ENCODE peak calls at places on chromosomes 12 and 14, in six cellular contexts. E is neural progenitor cell, S is tibial artery, P is H9, O is OCI-LY7, Q is breast epithelium. I is an unnamed sample. For H3K9me3, the result is how much of the 10 kb centered on the place peaks cover.

GRCh38 chr12:124551268-124552144 is 15.9 kb downstream of the NCOR2 start:
- DNase-seq in E (peak), S (peak), P (peak), O (no peak), Q (peak), I (no peak)

GRCh38 chr12:39931231-39931630 is 174.7 kb downstream of the SLC2A13 start:
- DNase-seq in E (no peak), S (no peak), P (no peak), O (no peak), Q (no peak), I (no peak)

GRCh38 chr14:69501362-69501964 is 16.9 kb downstream of the PLEKHD1 start:
- DNase-seq in E (no peak), S (peak), P (no peak), O (no peak), Q (no peak), I (no peak)

GRCh38 chr14:104112113-104112505 is 26.3 kb upstream of the KIF26A start:
- DNase-seq in E (no peak), S (peak), P (no peak), O (no peak), Q (no peak), I (no peak)

GRCh38 chr12:51056242-51056641 is 8.1 kb downstream of the LETMD1 start:
- DNase-seq in E (no peak), S (no peak), P (no peak), O (no peak), Q (no peak), I (no peak)

GRCh38 chr12:103368167-103368566 is 127.6 kb downstream of the C12orf42 start:
- DNase-seq in E (no peak), S (no peak), P (no peak), O (no peak), Q (no peak), I (no peak)

GRCh38 chr12:122505419-122506051 is 4.8 kb upstream of the ZCCHC8 start:
- DNase-seq in E (no peak), S (no peak), P (no peak), O (no peak), Q (no peak), I (no peak)

GRCh38 chr12:100675432-100675831 is 101.9 kb downstream of the GAS2L3 start:
- DNase-seq in E (no peak), S (no peak), P (no peak), O (no peak), Q (no peak), I (no peak)

GRCh38 chr12:127145929-127146789 is 1120.8 kb upstream of the TMEM132C start:
- DNase-seq in E (no peak), S (no peak), P (peak), O (no peak), Q (no peak), I (peak)

GRCh38 chr14:54470701-54471100 is 18.1 kb downstream of the GMFB start:
- DNase-seq in E (no peak), S (no peak), P (no peak), O (no peak), Q (no peak), I (no peak)

GRCh38 chr14:32986791-32987545 is 48.3 kb downstream of the NPAS3 start:
- DNase-seq in E (peak), S (no peak), P (no peak), O (no peak), Q (peak), I (no peak)

GRCh38 chr14:64950889-64951288 is 8.3 kb upstream of the GPX2 start:
- DNase-seq in E (no peak), S (no peak), P (no peak), O (no peak), Q (no peak), I (no peak)

GRCh38 chr14:96511667-96512066 is 9.5 kb downstream of the PAPOLA start:
- DNase-seq in E (no peak), S (no peak), P (no peak), O (no peak), Q (no peak), I (no peak)

GRCh38 chr12:130280226-130280625 is 57.5 kb upstream of the PIWIL1 start:
- DNase-seq in E (no peak), S (no peak), P (no peak), O (no peak), Q (no peak), I (no peak)

GRCh38 chr14:38662781-38663180 is 406.9 kb upstream of the CLEC14A start:
- DNase-seq in E (no peak), S (no peak), P (no peak), O (no peak), Q (no peak), I (no peak)

GRCh38 chr14:75720828-75721227 is 59.8 kb downstream of the TTLL5 start:
- DNase-seq in E (no peak), S (peak), P (no peak), O (no peak), Q (peak), I (no peak)

GRCh38 chr14:67420102-67420739 is 8.3 kb upstream of the PLEK2 start:
- DNase-seq in E (peak), S (no peak), P (peak), O (peak), Q (no peak), I (peak)

GRCh38 chr12:16187684-16188083 is 89.8 kb downstream of the SLC15A5 start:
- DNase-seq in E (no peak), S (no peak), P (no peak), O (no peak), Q (no peak), I (no peak)

GRCh38 chr12:27733791-27734190 is 23.2 kb downstream of the MRPS35 start:
- DNase-seq in E (no peak), S (no peak), P (no peak), O (no peak), Q (no peak), I (no peak)

GRCh38 chr12:89864419-89864818 is 155.8 kb upstream of the ATP2B1 start:
- DNase-seq in E (no peak), S (no peak), P (no peak), O (no peak), Q (no peak), I (no peak)

GRCh38 chr12:84642201-84642600 is 270.4 kb downstream of the SLC6A15 start:
- DNase-seq in E (no peak), S (no peak), P (no peak), O (no peak), Q (no peak), I (no peak)

GRCh38 chr12:69000540-69001243 is 67.7 kb upstream of the CPM start:
- DNase-seq in E (no peak), S (no peak), P (no peak), O (no peak), Q (no peak), I (no peak)

GRCh38 chr12:19198272-19198671 is 68.7 kb downstream of the PLEKHA5 start:
- DNase-seq in E (no peak), S (no peak), P (no peak), O (no peak), Q (no peak), I (no peak)

GRCh38 chr14:34301107-34301734 is 160.8 kb downstream of the SPTSSA start:
- DNase-seq in E (peak), S (no peak), P (no peak), O (peak), Q (no peak), I (no peak)

GRCh38 chr12:57377103-57377840 is 53.6 kb downstream of the R3HDM2 start:
- DNase-seq in E (no peak), S (no peak), P (no peak), O (no peak), Q (no peak), I (no peak)

GRCh38 chr12:56078931-56079728 is 835 bp upstream of the ERBB3 start:
- DNase-seq in E (peak), S (peak), P (peak), O (peak), Q (peak), I (peak)

GRCh38 chr12:105740970-105741725 is 397.6 kb downstream of the NUAK1 start:
- DNase-seq in E (no peak), S (peak), P (no peak), O (no peak), Q (peak), I (no peak)

DNA sequence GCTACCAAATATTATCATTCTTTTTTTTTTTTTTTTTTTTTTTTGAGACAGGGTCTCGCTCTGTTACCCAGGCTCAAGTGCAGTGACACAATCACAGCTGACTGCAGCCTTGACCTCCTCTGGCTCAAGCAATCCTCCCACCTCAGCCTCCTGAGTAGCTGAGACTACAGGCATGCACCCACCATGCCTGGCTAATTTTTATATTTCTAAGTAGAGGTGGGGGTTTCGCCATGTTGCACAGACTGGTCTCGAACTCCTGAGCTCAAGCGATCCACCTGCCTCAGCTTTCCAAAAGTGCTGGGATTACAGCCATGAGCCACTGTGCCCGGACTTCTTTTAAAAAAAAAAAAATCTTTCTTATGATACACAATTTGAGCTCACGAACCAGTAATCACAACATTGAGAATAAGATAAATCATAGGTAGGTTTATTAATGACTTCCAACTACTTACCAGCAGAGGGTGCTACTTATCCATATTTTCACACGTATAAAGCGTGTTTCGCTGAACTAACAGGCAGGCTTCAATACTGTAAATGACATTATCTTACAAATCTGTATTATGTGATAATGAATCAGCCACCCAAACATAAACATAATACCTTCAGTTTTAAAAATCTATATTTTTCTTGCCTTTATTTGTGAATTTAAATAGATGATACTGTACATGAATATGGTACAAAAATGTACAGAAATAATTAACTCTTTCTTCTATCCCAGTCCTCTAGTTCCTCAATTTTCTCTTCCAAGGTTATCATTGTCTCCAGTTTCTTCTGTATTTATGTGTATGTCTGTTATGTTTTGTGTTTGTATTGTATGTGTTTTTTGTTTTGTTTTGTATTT is 42.5 kb upstream of the BCAT1 start:
- DNase-seq in E (peak), S (no peak), P (no peak), O (peak), Q (no peak), I (no peak)
- H3K9me3 ChIP-seq in E (under half), S (under half), P (under half), O (under half), Q (under half), I (under half)

GRCh38 chr14:45785240-45785639 is 532.2 kb upstream of the MIS18BP1 start:
- DNase-seq in E (no peak), S (no peak), P (no peak), O (no peak), Q (no peak), I (no peak)

GRCh38 chr14:45790293-45790692 is 537.3 kb upstream of the MIS18BP1 start:
- DNase-seq in E (no peak), S (no peak), P (no peak), O (no peak), Q (no peak), I (no peak)

GRCh38 chr14:45787167-45787566 is 534.2 kb upstream of the MIS18BP1 start:
- DNase-seq in E (no peak), S (no peak), P (no peak), O (peak), Q (no peak), I (no peak)

DNA sequence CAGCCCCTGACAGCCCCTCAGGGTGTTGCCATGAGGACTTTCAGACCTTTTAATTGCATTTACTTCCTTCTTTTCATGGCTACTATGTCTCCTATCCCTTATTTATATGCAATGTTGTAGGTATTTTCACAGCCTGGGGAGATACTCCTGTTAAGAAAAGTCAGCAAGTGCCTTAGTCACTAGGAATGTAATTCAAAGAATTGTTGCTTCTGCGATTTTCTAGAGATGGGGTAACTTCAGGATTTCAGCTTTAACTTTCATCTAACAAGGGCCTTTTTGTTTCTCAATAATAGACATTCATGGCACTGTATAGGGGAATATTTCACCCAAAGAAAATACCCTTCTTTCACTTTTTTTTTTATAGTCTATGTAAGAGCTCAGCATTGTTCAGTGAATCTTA is 533.3 kb upstream of the MIS18BP1 start:
- DNase-seq in E (no peak), S (no peak), P (no peak), O (no peak), Q (no peak), I (no peak)
- H3K9me3 ChIP-seq in E (under half), S (under half), P (under half), O (under half), Q (under half), I (under half)

GRCh38 chr14:106518054-106518943 is 991.9 kb downstream of the TMEM121 start:
- DNase-seq in E (no peak), S (no peak), P (no peak), O (peak), Q (no peak), I (peak)
- H3K9me3 ChIP-seq in E (under half), S (under half), P (half or more), O (under half), Q (under half), I (under half)

GRCh38 chr12:67764946-67765619 is 116.5 kb downstream of the DYRK2 start:
- DNase-seq in E (no peak), S (no peak), P (no peak), O (no peak), Q (no peak), I (no peak)
- H3K9me3 ChIP-seq in E (under half), S (under half), P (under half), O (under half), Q (under half), I (under half)

DNA sequence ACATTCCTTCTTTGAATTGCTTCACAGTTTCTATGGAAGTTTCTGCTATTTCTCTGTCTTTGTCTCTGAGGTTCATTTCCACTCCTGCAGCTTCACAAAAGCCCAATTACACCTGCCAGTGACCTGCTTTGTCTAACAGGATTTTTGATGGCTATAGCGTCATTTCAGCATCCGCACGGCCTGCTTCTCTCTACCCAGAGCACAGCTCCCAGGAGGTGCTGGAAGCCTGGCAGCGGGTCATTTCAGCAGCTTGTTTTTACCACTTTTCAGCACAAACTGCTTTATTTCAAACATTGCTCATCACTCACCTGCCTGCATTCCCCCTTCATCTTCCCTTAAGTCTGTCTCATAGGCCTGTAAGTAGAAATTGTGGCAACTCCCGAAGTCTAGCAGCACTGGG is 434.5 kb upstream of the GARIN6 start:
- DNase-seq in E (no peak), S (no peak), P (no peak), O (no peak), Q (no peak), I (no peak)
- H3K9me3 ChIP-seq in E (under half), S (under half), P (under half), O (under half), Q (under half), I (under half)

GRCh38 chr14:49456589-49456988 is 129.6 kb downstream of the RPS29 start:
- DNase-seq in E (no peak), S (no peak), P (no peak), O (no peak), Q (no peak), I (no peak)

GRCh38 chr14:49464885-49465284 is 121.3 kb downstream of the RPS29 start:
- DNase-seq in E (peak), S (no peak), P (peak), O (peak), Q (no peak), I (no peak)

GRCh38 chr14:49461529-49462401 is 124.4 kb downstream of the RPS29 start:
- DNase-seq in E (peak), S (no peak), P (no peak), O (peak), Q (no peak), I (peak)

GRCh38 chr14:49463146-49463545 is 123.0 kb downstream of the RPS29 start:
- DNase-seq in E (no peak), S (no peak), P (no peak), O (no peak), Q (no peak), I (no peak)

GRCh38 chr14:49460647-49461046 is 125.5 kb downstream of the RPS29 start:
- DNase-seq in E (no peak), S (no peak), P (no peak), O (no peak), Q (no peak), I (no peak)
- H3K9me3 ChIP-seq in E (under half), S (under half), P (under half), O (under half), Q (under half), I (under half)

GRCh38 chr14:20223410-20223809 is at the start of gene OR11H6:
- DNase-seq in E (no peak), S (no peak), P (no peak), O (no peak), Q (no peak), I (no peak)
- H3K9me3 ChIP-seq in E (under half), S (under half), P (half or more), O (under half), Q (under half), I (under half)

DNA sequence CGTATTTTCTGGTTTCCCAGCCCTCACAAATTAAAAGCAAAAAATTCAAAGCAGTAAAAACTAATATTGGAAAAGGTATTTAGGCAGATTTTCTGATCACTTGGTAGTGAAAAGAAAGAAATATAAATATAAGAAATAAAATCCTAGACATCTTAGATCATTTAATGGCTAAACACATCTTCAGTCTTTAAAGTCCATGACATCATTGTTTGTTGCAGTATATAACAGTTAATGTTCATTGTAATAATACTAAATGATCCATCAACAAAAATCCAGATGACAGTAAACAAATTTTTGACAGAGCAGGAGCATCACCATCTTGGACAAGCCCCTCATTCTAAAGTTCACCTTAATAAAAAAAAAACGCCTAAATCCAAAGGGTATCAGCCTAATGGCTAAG is 29.2 kb upstream of the CAPRIN2 start:
- DNase-seq in E (no peak), S (no peak), P (no peak), O (no peak), Q (no peak), I (no peak)
- H3K9me3 ChIP-seq in E (under half), S (under half), P (under half), O (under half), Q (under half), I (under half)

DNA sequence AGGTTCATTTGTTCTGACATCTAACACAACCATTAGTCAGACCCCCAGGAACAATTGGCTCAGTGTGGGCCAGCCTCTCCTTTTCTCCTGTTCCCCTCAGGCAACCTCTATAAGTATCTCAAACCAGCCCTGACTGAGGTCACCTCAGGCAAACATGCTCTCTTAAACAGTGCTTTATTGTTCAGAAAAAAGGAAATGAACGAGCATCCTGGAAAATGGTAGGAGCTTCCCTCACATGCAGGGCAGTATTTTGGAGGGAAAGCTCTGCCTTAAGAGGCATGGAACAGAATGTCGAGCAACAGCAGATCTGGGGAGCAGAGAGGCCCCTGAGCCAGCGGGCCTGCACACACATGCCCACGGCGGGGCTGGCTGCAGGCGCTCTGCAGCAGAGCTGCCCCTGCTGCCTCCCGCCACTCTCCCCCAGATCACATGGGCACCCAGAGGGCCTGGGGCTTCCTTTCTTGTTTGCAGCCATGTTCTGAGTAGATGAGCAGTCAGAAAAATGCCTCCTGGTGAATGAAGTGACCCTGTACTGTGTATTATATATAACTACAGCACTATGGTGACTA is 42.0 kb downstream of the MOK start:
- DNase-seq in E (peak), S (no peak), P (peak), O (no peak), Q (no peak), I (no peak)
- H3K9me3 ChIP-seq in E (under half), S (under half), P (under half), O (under half), Q (under half), I (under half)